ENCODE peak calls at places on chromosome 4, in five cellular contexts. B, L, F, Q and T are unnamed samples.

GRCh38 chr4:88674989-88675388 is 22.6 kb downstream of the NAP1L5 start:
- DNase-seq in B (no peak), L (no peak), F (peak), Q (peak), T (no peak)

GRCh38 chr4:82851902-82852750 is 38.8 kb downstream of the SEC31A start:
- DNase-seq in B (no peak), L (no peak), F (peak), Q (peak), T (no peak)

GRCh38 chr4:147428583-147428982 is 52.3 kb upstream of the EDNRA start:
- DNase-seq in B (no peak), L (no peak), F (no peak), Q (no peak), T (no peak)

GRCh38 chr4:120517966-120518365 is 404.6 kb downstream of the PRDM5 start:
- DNase-seq in B (no peak), L (peak), F (peak), Q (peak), T (no peak)

GRCh38 chr4:2338754-2339457 is 77.0 kb upstream of the MXD4 start:
- DNase-seq in B (no peak), L (no peak), F (no peak), Q (no peak), T (no peak)

GRCh38 chr4:70556856-70557255 is 35.2 kb upstream of the AMBN start:
- DNase-seq in B (no peak), L (no peak), F (no peak), Q (no peak), T (no peak)

GRCh38 chr4:4735136-4735754 is 124.2 kb upstream of the MSX1 start:
- DNase-seq in B (no peak), L (no peak), F (no peak), Q (no peak), T (no peak)

GRCh38 chr4:143721317-143721716 is 20.8 kb upstream of the FREM3 start:
- DNase-seq in B (no peak), L (no peak), F (no peak), Q (peak), T (no peak)

GRCh38 chr4:151302432-151302831 is 23.0 kb downstream of the SH3D19 start:
- DNase-seq in B (no peak), L (no peak), F (peak), Q (peak), T (no peak)

GRCh38 chr4:77449162-77449561 is 156.5 kb upstream of the CXCL13 start:
- DNase-seq in B (no peak), L (no peak), F (peak), Q (peak), T (no peak)

GRCh38 chr4:39166177-39166576 is 16.2 kb upstream of the WDR19 start:
- DNase-seq in B (no peak), L (no peak), F (no peak), Q (no peak), T (no peak)

GRCh38 chr4:2867758-2868491 is 24.3 kb downstream of the ADD1 start:
- DNase-seq in B (no peak), L (peak), F (peak), Q (no peak), T (no peak)

GRCh38 chr4:136495076-136495475 is 1037.2 kb downstream of the PCDH18 start:
- DNase-seq in B (no peak), L (no peak), F (no peak), Q (no peak), T (no peak)

GRCh38 chr4:37632836-37633235 is 53.3 kb downstream of the RELL1 start:
- DNase-seq in B (no peak), L (no peak), F (no peak), Q (no peak), T (no peak)

GRCh38 chr4:186701273-186701672 is 22.4 kb downstream of the FAT1 start:
- DNase-seq in B (no peak), L (peak), F (peak), Q (no peak), T (no peak)

GRCh38 chr4:121873604-121874003 is 3.3 kb upstream of the BBS7 start:
- DNase-seq in B (no peak), L (no peak), F (no peak), Q (no peak), T (no peak)

GRCh38 chr4:2836391-2836859 is 7.2 kb upstream of the ADD1 start:
- DNase-seq in B (no peak), L (no peak), F (no peak), Q (no peak), T (no peak)

GRCh38 chr4:11542952-11543351 is 114.3 kb upstream of the HS3ST1 start:
- DNase-seq in B (no peak), L (no peak), F (no peak), Q (peak), T (no peak)

GRCh38 chr4:126604273-126604867 is 1028.4 kb upstream of the INTU start:
- DNase-seq in B (no peak), L (peak), F (peak), Q (peak), T (no peak)

GRCh38 chr4:153008578-153009199 is 72.6 kb downstream of the FHDC1 start:
- DNase-seq in B (no peak), L (no peak), F (no peak), Q (no peak), T (no peak)

GRCh38 chr4:38177792-38178665 is 217.8 kb downstream of the PTTG2 start:
- DNase-seq in B (no peak), L (peak), F (no peak), Q (no peak), T (no peak)

GRCh38 chr4:74486905-74487304 is 42.0 kb downstream of the AREG start:
- DNase-seq in B (no peak), L (no peak), F (no peak), Q (no peak), T (no peak)

GRCh38 chr4:2126309-2127043 is 67.3 kb downstream of the NAT8L start:
- DNase-seq in B (no peak), L (no peak), F (no peak), Q (no peak), T (no peak)

GRCh38 chr4:25884040-25884788 is 21.4 kb upstream of the SEL1L3 start:
- DNase-seq in B (no peak), L (no peak), F (peak), Q (peak), T (no peak)